ENCODE peak calls at places on chromosomes 7 and 10, in six cellular contexts. Y is substantia nigra, N is NAMALWA, H is fibroblast of mammary gland, C is NCI-H1436, I is cerebellar cortex. B is an unnamed sample.

GRCh38 chr10:76717141-76717540 is 920.5 kb downstream of the KCNMA1 start:
- DNase-seq in Y (no peak), N (no peak), H (peak; percentile 77), C (no peak), I (no peak), B (no peak)

GRCh38 chr7:3888096-3888495 is 587.0 kb downstream of the SDK1 start:
- DNase-seq in Y (no peak), N (no peak), H (peak; percentile 7), C (no peak), I (no peak), B (no peak)

GRCh38 chr7:108498481-108498880 is 27.5 kb downstream of the PNPLA8 start:
- DNase-seq in Y (no peak), N (no peak), H (no peak), C (no peak), I (no peak), B (no peak)

GRCh38 chr7:50787825-50788224 is 5.1 kb upstream of the GRB10 start:
- DNase-seq in Y (no peak), N (no peak), H (no peak), C (no peak), I (no peak), B (no peak)

GRCh38 chr7:128660596-128660995 is 11.5 kb upstream of the GARIN1A start:
- DNase-seq in Y (no peak), N (no peak), H (no peak), C (no peak), I (no peak), B (no peak)

GRCh38 chr7:77413861-77414424 is 2.2 kb downstream of the GSAP start:
- DNase-seq in Y (no peak), N (no peak), H (peak; percentile 61), C (no peak), I (no peak), B (no peak)

GRCh38 chr7:70052691-70053090 is 454.4 kb downstream of the AUTS2 start:
- DNase-seq in Y (no peak), N (no peak), H (peak; percentile 33), C (no peak), I (no peak), B (no peak)

GRCh38 chr7:38232475-38233366 is 40.7 kb downstream of the TARP start:
- DNase-seq in Y (no peak), N (peak; percentile 17), H (peak; percentile 11), C (no peak), I (no peak), B (no peak)

GRCh38 chr10:59991661-59992060 is 85.3 kb upstream of the CCDC6 start:
- DNase-seq in Y (no peak), N (peak; percentile 48), H (peak; percentile 91), C (peak; percentile 76), I (peak; percentile 19), B (no peak)

GRCh38 chr7:50470250-50471163 is 20.4 kb upstream of the FIGNL1 start:
- DNase-seq in Y (no peak), N (no peak), H (peak; percentile 16), C (no peak), I (no peak), B (no peak)

GRCh38 chr10:6115411-6115800 is 26.6 kb downstream of the RBM17 start:
- DNase-seq in Y (no peak), N (no peak), H (peak; percentile 57), C (no peak), I (no peak), B (no peak)

GRCh38 chr10:133520193-133520738 is 6.9 kb upstream of the CYP2E1 start:
- DNase-seq in Y (peak; percentile 72), N (peak; percentile 93), H (peak; percentile 44), C (peak; percentile 85), I (peak; percentile 73), B (peak; percentile 83)

GRCh38 chr10:21661935-21662334 is 127.9 kb downstream of the MLLT10 start:
- DNase-seq in Y (no peak), N (no peak), H (no peak), C (no peak), I (no peak), B (no peak)

GRCh38 chr10:46227571-46228075 is 59.2 kb upstream of the ANTXRL start:
- DNase-seq in Y (no peak), N (peak; percentile 13), H (no peak), C (no peak), I (no peak), B (no peak)

GRCh38 chr7:157993406-157994105 is 594.1 kb downstream of the PTPRN2 start:
- DNase-seq in Y (no peak), N (no peak), H (no peak), C (no peak), I (no peak), B (no peak)

GRCh38 chr10:58775960-58776574 is 263.4 kb downstream of the BICC1 start:
- DNase-seq in Y (no peak), N (no peak), H (peak; percentile 81), C (no peak), I (no peak), B (no peak)

GRCh38 chr7:6385909-6386560 is 61.7 kb downstream of the DAGLB start:
- DNase-seq in Y (no peak), N (no peak), H (no peak), C (no peak), I (no peak), B (no peak)

GRCh38 chr10:48935141-48935540 is 4.5 kb downstream of the LRRC18 start:
- DNase-seq in Y (no peak), N (no peak), H (peak; percentile 39), C (no peak), I (no peak), B (no peak)

GRCh38 chr10:28587970-28588290 is 55.0 kb downstream of the WAC start:
- DNase-seq in Y (no peak), N (no peak), H (peak; percentile 76), C (no peak), I (peak; percentile 69), B (no peak)

GRCh38 chr10:7409045-7409731 is 1.6 kb downstream of the SFMBT2 start:
- DNase-seq in Y (peak; percentile 54), N (peak; percentile 81), H (peak; percentile 16), C (no peak), I (peak; percentile 45), B (peak; percentile 45)

GRCh38 chr10:59299933-59300332 is 62.4 kb downstream of the FAM13C start:
- DNase-seq in Y (no peak), N (no peak), H (no peak), C (no peak), I (peak; percentile 56), B (no peak)

GRCh38 chr7:82382276-82382675 is 61.3 kb downstream of the CACNA2D1 start:
- DNase-seq in Y (no peak), N (no peak), H (no peak), C (no peak), I (no peak), B (no peak)

GRCh38 chr10:553233-553632 is 136.2 kb downstream of the DIP2C start:
- DNase-seq in Y (no peak), N (no peak), H (no peak), C (no peak), I (no peak), B (no peak)

GRCh38 chr10:58951750-58952149 is 224.7 kb upstream of the PHYHIPL start:
- DNase-seq in Y (no peak), N (no peak), H (peak; percentile 73), C (no peak), I (no peak), B (no peak)

GRCh38 chr7:140349172-140349771 is 49.1 kb downstream of the SLC37A3 start:
- DNase-seq in Y (no peak), N (no peak), H (peak; percentile 34), C (no peak), I (no peak), B (no peak)

GRCh38 chr10:21518629-21519321 is 6.7 kb downstream of the SKIDA1 start:
- DNase-seq in Y (no peak), N (no peak), H (no peak), C (no peak), I (peak; percentile 72), B (no peak)

GRCh38 chr10:71679425-71679824 is 40.2 kb downstream of the C10orf105 start:
- DNase-seq in Y (no peak), N (no peak), H (no peak), C (no peak), I (no peak), B (no peak)

GRCh38 chr7:75968561-75969001 is 25.8 kb downstream of the TMEM120A start:
- DNase-seq in Y (peak; percentile 78), N (no peak), H (no peak), C (no peak), I (no peak), B (no peak)

GRCh38 chr7:117014099-117014656 is 60.9 kb downstream of the ST7 start:
- DNase-seq in Y (no peak), N (no peak), H (no peak), C (no peak), I (no peak), B (no peak)

GRCh38 chr10:126663328-126663727 is 7.2 kb downstream of the C10orf90 start:
- DNase-seq in Y (peak; percentile 91), N (no peak), H (peak; percentile 97), C (peak; percentile 9), I (no peak), B (no peak)

GRCh38 chr7:37942934-37943610 is 22.6 kb downstream of the EPDR1 start:
- DNase-seq in Y (peak; percentile 22), N (no peak), H (peak; percentile 88), C (no peak), I (peak; percentile 46), B (no peak)

GRCh38 chr7:99210265-99210970 is 2.5 kb upstream of the KPNA7 start:
- DNase-seq in Y (no peak), N (no peak), H (no peak), C (no peak), I (no peak), B (no peak)

GRCh38 chr7:149772236-149772820 is 1.1 kb downstream of the ZNF467 start:
- DNase-seq in Y (peak; percentile 79), N (peak; percentile 31), H (no peak), C (no peak), I (no peak), B (no peak)

GRCh38 chr7:159144756-159145543 is at the start of gene VIPR2:
- DNase-seq in Y (peak; percentile 7), N (no peak), H (no peak), C (no peak), I (no peak), B (no peak)

GRCh38 chr10:113108180-113108835 is 158.3 kb downstream of the TCF7L2 start:
- DNase-seq in Y (peak; percentile 29), N (peak; percentile 5), H (no peak), C (no peak), I (peak; percentile 18), B (peak; percentile 7)

GRCh38 chr7:1922071-1922869 is 252.2 kb downstream of the ELFN1 start:
- DNase-seq in Y (no peak), N (peak; percentile 50), H (peak; percentile 88), C (no peak), I (no peak), B (no peak)

GRCh38 chr10:55449981-55450380 is 649.0 kb upstream of the PCDH15 start:
- DNase-seq in Y (no peak), N (no peak), H (no peak), C (no peak), I (no peak), B (no peak)

GRCh38 chr7:107865956-107866775 is 24.8 kb upstream of the DLD start:
- DNase-seq in Y (no peak), N (no peak), H (peak; percentile 7), C (no peak), I (no peak), B (no peak)

GRCh38 chr10:116721048-116721897 is 21.1 kb downstream of the HSPA12A start:
- DNase-seq in Y (no peak), N (no peak), H (no peak), C (no peak), I (no peak), B (no peak)

GRCh38 chr7:95599069-95599468 is 2.8 kb upstream of the PDK4 start:
- DNase-seq in Y (no peak), N (no peak), H (peak; percentile 28), C (no peak), I (no peak), B (no peak)